ENCODE peak calls at places on chromosome 11, in eight cellular contexts. H is kidney, F is aorta, S is BJ, L is H1, K is coronary artery, Q is thoracic aorta, J is neuronal stem cell. Y is an unnamed sample.

GRCh38 chr11:87437844-87438223 is 400.1 kb downstream of the TMEM135 start:
- DNase-seq in H (no peak), F (no peak), S (peak; percentile 82), L (no peak), K (no peak), Q (no peak), J (no peak), Y (no peak)

GRCh38 chr11:78432058-78432515 is 14.5 kb upstream of the GAB2 start:
- DNase-seq in H (no peak), F (no peak), S (no peak), L (no peak), K (no peak), Q (no peak), J (no peak), Y (no peak)

GRCh38 chr11:69009441-69010211 is 3.4 kb downstream of the MRGPRF start:
- DNase-seq in H (peak; percentile 40), F (peak; percentile 75), S (no peak), L (no peak), K (peak; percentile 73), Q (no peak), J (no peak), Y (no peak)

GRCh38 chr11:131723088-131723487 is 352.7 kb downstream of the NTM start:
- DNase-seq in H (no peak), F (no peak), S (no peak), L (no peak), K (no peak), Q (no peak), J (no peak), Y (no peak)

GRCh38 chr11:8830641-8831040 is 80.3 kb upstream of the AKIP1 start:
- DNase-seq in H (no peak), F (no peak), S (no peak), L (no peak), K (no peak), Q (no peak), J (no peak), Y (no peak)

GRCh38 chr11:59551651-59552521 is 40.5 kb downstream of the OR4D9 start:
- DNase-seq in H (no peak), F (no peak), S (no peak), L (no peak), K (no peak), Q (no peak), J (peak; percentile 58), Y (peak; percentile 55)

GRCh38 chr11:29333993-29334780 is 682.6 kb downstream of the KCNA4 start:
- DNase-seq in H (no peak), F (no peak), S (no peak), L (no peak), K (no peak), Q (no peak), J (peak; percentile 18), Y (no peak)

GRCh38 chr11:108616549-108616948 is 23.0 kb upstream of the EXPH5 start:
- DNase-seq in H (no peak), F (no peak), S (no peak), L (no peak), K (no peak), Q (no peak), J (no peak), Y (peak; percentile 58)

GRCh38 chr11:119115484-119116234 is 5.7 kb upstream of the HINFP start:
- DNase-seq in H (peak; percentile 81), F (no peak), S (no peak), L (no peak), K (peak; percentile 29), Q (no peak), J (no peak), Y (no peak)

GRCh38 chr11:106889718-106890117 is 128.6 kb downstream of the GUCY1A2 start:
- DNase-seq in H (no peak), F (no peak), S (no peak), L (no peak), K (no peak), Q (no peak), J (no peak), Y (no peak)

GRCh38 chr11:36186340-36186739 is 102.9 kb downstream of the COMMD9 start:
- DNase-seq in H (no peak), F (no peak), S (peak; percentile 25), L (no peak), K (no peak), Q (no peak), J (no peak), Y (peak; percentile 92)

GRCh38 chr11:103471546-103471945 is 362.3 kb downstream of the DYNC2H1 start:
- DNase-seq in H (no peak), F (no peak), S (no peak), L (no peak), K (no peak), Q (no peak), J (no peak), Y (no peak)

GRCh38 chr11:77095551-77096490 is 6.8 kb upstream of the OMP start:
- DNase-seq in H (peak; percentile 49), F (peak; percentile 51), S (no peak), L (no peak), K (no peak), Q (no peak), J (no peak), Y (no peak)

GRCh38 chr11:21511835-21512440 is 680.9 kb upstream of the ANO5 start:
- DNase-seq in H (no peak), F (no peak), S (no peak), L (peak; percentile 71), K (no peak), Q (no peak), J (peak; percentile 66), Y (no peak)

GRCh38 chr11:77108436-77108835 is 5.8 kb downstream of the OMP start:
- DNase-seq in H (no peak), F (no peak), S (no peak), L (no peak), K (no peak), Q (no peak), J (no peak), Y (no peak)

GRCh38 chr11:75855191-75855590 is 40.2 kb downstream of the UVRAG start:
- DNase-seq in H (no peak), F (no peak), S (no peak), L (no peak), K (no peak), Q (no peak), J (no peak), Y (no peak)

GRCh38 chr11:75856912-75857311 is 41.9 kb downstream of the UVRAG start:
- DNase-seq in H (no peak), F (no peak), S (no peak), L (no peak), K (no peak), Q (no peak), J (no peak), Y (no peak)

GRCh38 chr11:75858042-75858441 is 43.0 kb downstream of the UVRAG start:
- DNase-seq in H (no peak), F (no peak), S (no peak), L (no peak), K (no peak), Q (no peak), J (no peak), Y (no peak)

GRCh38 chr11:75859614-75860013 is 44.6 kb downstream of the UVRAG start:
- DNase-seq in H (no peak), F (no peak), S (no peak), L (no peak), K (no peak), Q (no peak), J (no peak), Y (no peak)

DNA sequence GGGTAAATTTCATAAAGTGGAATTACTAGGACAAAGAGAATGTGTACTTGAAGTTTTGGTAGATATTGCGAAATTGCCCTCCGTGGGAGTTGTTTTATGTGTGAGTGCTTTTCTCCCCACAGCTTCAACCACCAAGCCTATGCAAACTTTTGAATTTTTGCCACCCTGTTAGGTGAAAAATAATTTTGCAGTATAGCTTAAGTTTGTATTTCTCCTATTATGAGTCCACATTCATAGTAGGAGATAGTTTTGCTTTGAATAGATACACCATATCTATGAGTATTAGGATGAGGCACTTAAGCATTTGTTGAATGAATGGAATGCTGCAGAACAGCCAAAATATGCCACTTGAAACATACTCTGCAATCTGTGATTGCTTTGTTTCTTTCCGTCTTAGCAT is 43.6 kb downstream of the UVRAG start:
- DNase-seq in H (no peak), F (no peak), S (no peak), L (no peak), K (no peak), Q (no peak), J (no peak), Y (peak; percentile 18)
- H3K4me3 ChIP-seq in H (no peak overlapping the region), F (no peak overlapping the region), S (no peak overlapping the region), L (no peak overlapping the region), K (no peak overlapping the region), Q (no peak overlapping the region), J (no peak overlapping the region), Y (no peak overlapping the region)

DNA sequence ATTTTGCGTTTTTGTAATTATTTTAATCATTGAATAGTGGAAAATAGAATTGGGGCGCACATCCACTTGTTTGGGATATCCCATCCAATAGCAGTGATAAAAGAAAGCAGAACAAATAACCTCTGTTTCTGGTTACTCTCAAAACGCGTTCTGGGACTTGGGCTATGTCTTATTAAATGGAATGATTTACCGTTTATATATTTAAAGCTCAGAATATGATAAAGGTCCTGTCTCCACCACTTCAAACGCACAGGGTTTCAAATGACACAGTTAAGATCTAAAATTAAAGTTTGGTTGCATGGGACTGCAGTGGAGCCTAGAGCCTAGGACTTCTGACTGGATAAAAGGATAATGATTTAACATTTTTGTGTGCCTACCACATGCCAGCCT is 2.3 kb upstream of the HSPA8 start:
- DNase-seq in H (no peak), F (no peak), S (no peak), L (no peak), K (no peak), Q (no peak), J (no peak), Y (no peak)
- H3K4me3 ChIP-seq in H (peak overlapping the region; percentile 79), F (peak overlapping the region; percentile 6), S (no peak overlapping the region), L (no peak overlapping the region), K (peak overlapping the region; percentile 94), Q (peak overlapping the region; percentile 76), J (peak overlapping the region; percentile 98), Y (no peak overlapping the region)

DNA sequence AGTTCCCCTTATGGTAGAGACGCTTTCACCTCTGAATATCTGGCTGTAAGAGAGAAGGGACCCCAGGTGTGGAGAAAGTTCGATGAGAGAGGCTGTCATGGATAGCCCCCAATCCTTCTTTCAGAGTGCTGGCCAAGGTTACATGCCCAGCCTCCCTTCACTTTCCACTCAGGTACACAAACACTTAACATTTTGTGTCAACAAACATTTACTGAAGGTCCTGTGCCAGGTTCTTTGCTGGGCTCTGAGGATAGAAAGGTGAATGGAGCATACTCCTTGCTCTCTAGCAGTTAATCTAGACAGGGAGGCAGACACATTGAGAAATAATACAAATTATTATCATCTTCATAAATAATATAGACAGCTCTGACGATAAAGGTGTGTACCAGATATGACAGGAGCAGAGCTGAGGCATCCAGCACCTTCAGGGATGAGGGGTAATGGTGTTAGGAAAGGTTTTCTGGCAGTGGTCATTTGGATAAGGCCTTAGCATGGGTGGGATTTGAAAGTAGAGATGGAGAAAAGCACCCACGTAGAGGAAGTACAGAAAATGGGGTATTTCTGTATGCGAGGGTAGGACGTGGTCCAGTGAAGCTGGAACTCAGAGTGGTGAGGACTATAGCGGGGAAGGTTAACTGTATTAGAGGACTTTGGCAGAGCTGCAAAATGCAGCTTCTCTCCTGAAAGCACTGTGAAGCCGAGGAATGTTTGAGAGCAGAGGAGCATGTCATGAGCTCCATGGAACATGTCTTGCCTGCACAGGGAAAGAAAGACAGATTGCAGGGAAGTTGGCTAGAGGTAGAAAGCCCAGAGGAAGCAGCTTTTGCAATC is 19.6 kb downstream of the PPFIBP2 start:
- DNase-seq in H (no peak), F (no peak), S (no peak), L (no peak), K (peak; percentile 31), Q (no peak), J (no peak), Y (no peak)
- H3K4me3 ChIP-seq in H (no peak overlapping the region), F (no peak overlapping the region), S (no peak overlapping the region), L (no peak overlapping the region), K (no peak overlapping the region), Q (no peak overlapping the region), J (no peak overlapping the region), Y (no peak overlapping the region)

GRCh38 chr11:129861702-129862107 is 33.7 kb downstream of the NFRKB start:
- DNase-seq in H (no peak), F (peak; percentile 81), S (peak; percentile 96), L (peak; percentile 51), K (peak; percentile 64), Q (no peak), J (peak; percentile 66), Y (peak; percentile 79)
- H3K4me3 ChIP-seq in H (peak overlapping the region; percentile 23), F (no peak overlapping the region), S (no peak overlapping the region), L (no peak overlapping the region), K (no peak overlapping the region), Q (no peak overlapping the region), J (no peak overlapping the region), Y (no peak overlapping the region)